ENCODE peak calls at places on chromosomes 16 and 17, in eight cellular contexts. P is stomach, U is A549, M is ovary, R is upper lobe of left lung, C is transverse colon, F is HepG2, W is sigmoid colon. G is an unnamed sample.

GRCh38 chr17:68053237-68054030 is 17.9 kb downstream of the KPNA2 start:
- DNase-seq in P (no peak), U (no peak), M (no peak), R (peak), C (no peak), F (no peak), W (peak), G (peak)

GRCh38 chr16:25419123-25419522 is 161.5 kb upstream of the ZKSCAN2 start:
- DNase-seq in P (no peak), U (no peak), M (no peak), R (no peak), C (no peak), F (no peak), W (no peak), G (no peak)

GRCh38 chr16:57392694-57393093 is 11.9 kb upstream of the CCL17 start:
- DNase-seq in P (peak), U (no peak), M (no peak), R (no peak), C (no peak), F (no peak), W (no peak), G (no peak)

GRCh38 chr16:78175287-78175686 is 75.8 kb downstream of the WWOX start:
- DNase-seq in P (no peak), U (no peak), M (no peak), R (no peak), C (no peak), F (no peak), W (no peak), G (no peak)

GRCh38 chr17:57626520-57627210 is 118.4 kb downstream of the CCDC182 start:
- DNase-seq in P (no peak), U (no peak), M (no peak), R (no peak), C (no peak), F (peak), W (no peak), G (no peak)

GRCh38 chr17:74360993-74361612 is 565 bp downstream of the BTBD17 start:
- DNase-seq in P (no peak), U (no peak), M (no peak), R (no peak), C (no peak), F (no peak), W (no peak), G (no peak)

GRCh38 chr17:4728124-4728523 is 3.1 kb upstream of the MED11 start:
- DNase-seq in P (peak), U (no peak), M (no peak), R (peak), C (no peak), F (no peak), W (no peak), G (no peak)

GRCh38 chr16:31458073-31458834 is 1.0 kb upstream of the ARMC5 start:
- DNase-seq in P (peak), U (peak), M (no peak), R (peak), C (peak), F (peak), W (peak), G (no peak)

GRCh38 chr16:53745753-53746258 is 41.9 kb downstream of the FTO start:
- DNase-seq in P (no peak), U (no peak), M (no peak), R (no peak), C (no peak), F (no peak), W (no peak), G (no peak)

GRCh38 chr16:53741546-53741945 is 37.6 kb downstream of the FTO start:
- DNase-seq in P (no peak), U (no peak), M (no peak), R (no peak), C (no peak), F (no peak), W (no peak), G (no peak)

GRCh38 chr16:53745126-53745525 is 41.2 kb downstream of the FTO start:
- DNase-seq in P (no peak), U (no peak), M (no peak), R (no peak), C (no peak), F (no peak), W (no peak), G (no peak)

GRCh38 chr16:53743149-53743566 is 39.2 kb downstream of the FTO start:
- DNase-seq in P (no peak), U (no peak), M (no peak), R (no peak), C (peak), F (peak), W (no peak), G (no peak)

GRCh38 chr16:53744449-53744848 is 40.5 kb downstream of the FTO start:
- DNase-seq in P (no peak), U (no peak), M (no peak), R (no peak), C (no peak), F (peak), W (no peak), G (no peak)
- TF ChIP-seq EP300 in P (no peak), U (no peak), M (no peak), R (no peak), C (no peak), F (peak), W (no peak), G (no peak)

DNA sequence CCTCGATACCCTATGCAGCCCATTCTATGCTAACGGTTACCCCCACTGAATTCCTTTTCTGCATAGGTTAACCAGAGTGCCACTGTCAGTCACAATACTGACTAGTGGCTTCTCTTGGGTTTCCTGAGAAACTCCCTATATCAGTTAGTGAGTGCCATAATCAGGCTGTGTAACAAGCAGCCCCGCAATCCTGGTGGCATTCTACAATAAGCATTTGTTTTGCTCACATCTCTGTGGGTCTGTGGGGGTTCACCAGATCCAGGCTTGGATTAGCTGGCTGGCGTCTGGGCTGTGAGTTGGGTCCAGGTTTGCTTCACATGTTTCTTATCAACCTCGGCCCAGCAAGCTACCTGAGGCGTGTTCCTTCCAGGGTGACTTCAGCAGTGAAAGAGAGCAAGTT is 42.4 kb downstream of the TMEM235 start:
- DNase-seq in P (no peak), U (no peak), M (no peak), R (no peak), C (no peak), F (no peak), W (no peak), G (no peak)
- H3K27ac ChIP-seq in P (no peak), U (no peak), M (no peak), R (no peak), C (no peak), F (no peak), W (no peak), G (no peak)

GRCh38 chr17:80152057-80152831 is 5.3 kb upstream of the EIF4A3 start:
- DNase-seq in P (no peak), U (no peak), M (no peak), R (no peak), C (no peak), F (no peak), W (peak), G (no peak)
- TF ChIP-seq EP300 in P (no peak), U (no peak), M (no peak), R (no peak), C (no peak), F (no peak), W (no peak), G (no peak)

GRCh38 chr16:17371014-17371296 is 99.8 kb downstream of the XYLT1 start:
- DNase-seq in P (no peak), U (no peak), M (no peak), R (no peak), C (no peak), F (no peak), W (no peak), G (no peak)
- H3K27ac ChIP-seq in P (peak), U (no peak), M (no peak), R (no peak), C (peak), F (no peak), W (peak), G (peak)

GRCh38 chr17:30433514-30433913 is 43.7 kb upstream of the GOSR1 start:
- DNase-seq in P (peak), U (peak), M (no peak), R (peak), C (no peak), F (no peak), W (no peak), G (no peak)
- TF ChIP-seq EP300 in P (no peak), U (no peak), M (no peak), R (no peak), C (no peak), F (no peak), W (no peak), G (no peak)

GRCh38 chr17:50182783-50183438 is 17.1 kb downstream of the SGCA start:
- DNase-seq in P (no peak), U (no peak), M (no peak), R (no peak), C (no peak), F (no peak), W (no peak), G (no peak)
- H3K27ac ChIP-seq in P (peak), U (peak), M (peak), R (no peak), C (peak), F (no peak), W (peak), G (peak)

DNA sequence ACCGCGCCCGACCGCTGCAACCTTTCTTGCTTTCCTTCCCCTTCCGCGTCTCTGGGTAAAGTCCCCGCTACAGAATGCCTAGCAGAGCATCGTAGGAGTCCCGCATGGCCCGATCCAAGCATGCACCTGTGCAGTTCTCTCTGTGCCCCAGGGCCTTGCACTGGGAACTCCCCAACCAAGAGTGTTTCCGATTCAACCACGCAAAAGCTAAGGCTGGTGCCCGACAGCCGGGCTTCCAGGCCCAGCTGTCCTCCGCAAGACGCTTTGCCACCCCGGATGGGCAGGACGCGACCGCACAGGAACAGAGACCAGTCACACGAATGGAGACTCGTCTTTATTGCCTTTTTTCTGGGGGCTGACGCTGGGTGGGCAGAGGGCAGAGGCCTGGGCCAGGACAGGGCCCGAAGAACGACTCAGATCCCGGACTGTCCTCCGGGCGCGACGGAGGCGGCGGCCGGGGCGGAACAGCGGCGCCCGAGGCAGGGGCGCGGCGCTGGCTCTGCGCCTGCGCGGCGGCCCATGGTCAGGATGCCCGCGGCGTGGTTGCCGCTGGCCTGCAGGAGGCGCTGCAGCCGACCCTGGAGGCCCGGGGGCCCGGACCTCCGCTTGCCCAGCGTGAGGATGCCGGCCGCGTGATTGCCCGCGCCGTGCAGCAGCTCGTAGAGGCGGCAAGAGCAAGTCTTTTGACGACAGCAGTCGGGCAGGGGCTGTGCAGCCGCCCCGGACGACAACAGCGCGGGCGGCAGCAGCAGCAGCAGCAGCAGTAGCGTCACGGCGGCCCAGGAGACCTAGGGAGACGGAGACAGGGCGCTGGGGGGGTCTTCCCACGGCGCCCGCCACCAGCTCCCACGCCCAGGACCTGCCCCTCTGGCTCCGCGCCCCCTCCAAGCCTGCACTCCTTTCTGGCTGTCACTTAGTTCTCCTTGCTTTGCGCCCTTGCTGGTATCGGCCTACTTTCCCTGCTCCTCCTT is 1.2 kb downstream of the HCRT start:
- DNase-seq in P (peak), U (peak), M (peak), R (peak), C (peak), F (peak), W (peak), G (peak)
- TF ChIP-seq EP300 in P (no peak), U (no peak), M (no peak), R (no peak), C (no peak), F (no peak), W (no peak), G (peak)

GRCh38 chr17:49680314-49680713 is 2.4 kb upstream of the SPOP start:
- DNase-seq in P (no peak), U (no peak), M (no peak), R (no peak), C (no peak), F (no peak), W (peak), G (no peak)
- H3K27ac ChIP-seq in P (no peak), U (no peak), M (no peak), R (no peak), C (no peak), F (no peak), W (peak), G (no peak)

DNA sequence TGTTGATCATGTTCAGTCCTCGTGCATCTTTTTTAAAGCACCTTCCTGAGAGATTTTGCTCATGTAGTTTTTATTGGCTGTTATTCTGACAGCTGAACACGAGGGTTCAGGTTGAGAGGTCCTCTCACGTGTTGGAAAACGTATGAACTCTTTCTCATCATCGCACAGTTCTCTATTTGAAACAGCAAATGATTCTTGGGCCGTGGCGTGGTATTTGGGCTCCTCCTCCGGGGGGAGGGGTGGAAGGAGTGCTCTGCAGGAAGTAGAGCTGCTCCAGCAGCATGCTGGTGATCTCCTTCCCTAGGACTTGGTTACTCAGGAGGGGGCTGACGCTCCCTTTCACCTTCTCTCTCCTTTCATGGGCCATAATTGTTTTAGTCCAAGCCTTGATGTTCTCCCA is 70.4 kb downstream of the KSR1 start:
- DNase-seq in P (peak), U (no peak), M (no peak), R (peak), C (peak), F (no peak), W (peak), G (peak)
- TF ChIP-seq EP300 in P (no peak), U (no peak), M (no peak), R (no peak), C (no peak), F (no peak), W (no peak), G (no peak)

DNA sequence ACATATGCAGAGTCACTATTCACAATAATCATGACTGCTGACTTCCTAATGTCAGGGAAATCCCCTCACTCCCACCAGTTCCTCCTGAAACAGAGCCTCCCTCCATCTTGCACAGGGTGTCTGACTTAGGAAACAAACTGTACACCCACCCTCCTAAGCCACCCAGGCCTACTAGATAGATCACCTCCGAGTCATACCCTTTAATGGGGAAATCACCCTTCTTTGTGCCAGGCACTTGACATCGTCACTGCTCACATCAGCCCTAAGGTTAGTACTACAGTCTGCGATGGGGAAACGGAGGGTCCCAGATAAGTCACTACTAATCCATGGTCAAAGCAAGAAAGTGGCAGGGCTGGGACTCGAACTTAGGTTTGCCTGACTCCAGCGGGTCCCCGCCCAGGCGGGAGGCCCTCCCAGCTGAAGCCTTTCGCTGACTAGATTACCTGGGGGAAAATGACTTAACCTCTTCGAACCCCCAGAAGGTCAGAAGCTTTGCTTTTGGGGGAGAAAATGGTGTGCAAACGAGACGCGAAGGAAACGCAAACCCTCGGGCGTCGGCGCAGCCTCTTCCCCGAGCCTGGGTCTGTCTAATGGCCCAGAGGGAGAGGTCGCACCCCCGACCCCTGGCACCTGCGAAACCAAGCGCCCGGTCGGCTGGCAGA is 3.4 kb upstream of the MLLT6 start:
- DNase-seq in P (no peak), U (peak), M (no peak), R (peak), C (peak), F (peak), W (no peak), G (no peak)
- H3K27ac ChIP-seq in P (peak), U (peak), M (peak), R (peak), C (peak), F (peak), W (peak), G (peak)

G was measured in tibial nerve.